ENCODE peak calls at places on chromosome 12, in eight cellular contexts. O is adrenal gland, N is heart left ventricle, C is body of pancreas, A is breast epithelium, H is prostate gland, Q is lower leg skin, Y is IMR-90. I is an unnamed sample.
A peak's percentile ranks its signal among the peaks of the same experiment; 100 is the strongest.

GRCh38 chr12:95437565-95437964 is 36.4 kb upstream of the METAP2 start:
- DNase-seq in O (no peak), N (no peak), C (no peak), A (no peak), H (no peak), Q (no peak), Y (no peak), I (no peak)

GRCh38 chr12:67681145-67681778 is 32.7 kb downstream of the DYRK2 start:
- DNase-seq in O (peak; percentile 30), N (no peak), C (peak; percentile 54), A (no peak), H (no peak), Q (peak; percentile 36), Y (peak; percentile 97), I (no peak)

GRCh38 chr12:47219243-47219642 is 139.5 kb upstream of the AMIGO2 start:
- DNase-seq in O (no peak), N (no peak), C (peak; percentile 31), A (no peak), H (no peak), Q (no peak), Y (peak; percentile 71), I (no peak)

GRCh38 chr12:109732321-109733305 is 19.0 kb downstream of the FAM222A start:
- DNase-seq in O (peak; percentile 10), N (peak; percentile 38), C (peak; percentile 12), A (peak; percentile 19), H (no peak), Q (no peak), Y (no peak), I (peak; percentile 9)

GRCh38 chr12:26648584-26648983 is 184.4 kb downstream of the ITPR2 start:
- DNase-seq in O (no peak), N (no peak), C (no peak), A (no peak), H (no peak), Q (no peak), Y (peak; percentile 95), I (no peak)

GRCh38 chr12:57452181-57452936 is 2.7 kb upstream of the INHBE start:
- DNase-seq in O (no peak), N (peak; percentile 77), C (no peak), A (no peak), H (no peak), Q (no peak), Y (peak; percentile 97), I (no peak)

GRCh38 chr12:42326466-42327226 is 679 bp downstream of the PPHLN1 start:
- DNase-seq in O (no peak), N (no peak), C (no peak), A (no peak), H (no peak), Q (no peak), Y (peak; percentile 27), I (no peak)

GRCh38 chr12:13340149-13340548 is 143.6 kb downstream of the EMP1 start:
- DNase-seq in O (no peak), N (no peak), C (no peak), A (no peak), H (no peak), Q (no peak), Y (no peak), I (no peak)

GRCh38 chr12:131929530-131930456 is 717 bp downstream of the PUS1 start:
- DNase-seq in O (no peak), N (no peak), C (peak; percentile 27), A (no peak), H (no peak), Q (no peak), Y (peak; percentile 10), I (peak; percentile 89)
- TF ChIP-seq POLR2A in O (no peak), N (no peak), C (no peak), A (no peak), H (no peak), Q (no peak), Y (no peak), I (no peak)

GRCh38 chr12:30753233-30753632 is 1.5 kb downstream of the CAPRIN2 start:
- DNase-seq in O (no peak), N (no peak), C (no peak), A (no peak), H (no peak), Q (no peak), Y (peak; percentile 39), I (no peak)

GRCh38 chr12:30755395-30755762 is 628 bp upstream of the CAPRIN2 start:
- DNase-seq in O (no peak), N (no peak), C (no peak), A (no peak), H (no peak), Q (no peak), Y (no peak), I (no peak)

GRCh38 chr12:30753761-30754382 is 879 bp downstream of the CAPRIN2 start:
- DNase-seq in O (no peak), N (no peak), C (no peak), A (no peak), H (no peak), Q (peak; percentile 19), Y (peak; percentile 32), I (peak; percentile 21)

GRCh38 chr12:30754750-30755394 is at the start of gene CAPRIN2:
- DNase-seq in O (peak; percentile 95), N (peak; percentile 99), C (peak; percentile 96), A (peak; percentile 92), H (peak; percentile 94), Q (peak; percentile 92), Y (peak; percentile 93), I (peak; percentile 98)

DNA sequence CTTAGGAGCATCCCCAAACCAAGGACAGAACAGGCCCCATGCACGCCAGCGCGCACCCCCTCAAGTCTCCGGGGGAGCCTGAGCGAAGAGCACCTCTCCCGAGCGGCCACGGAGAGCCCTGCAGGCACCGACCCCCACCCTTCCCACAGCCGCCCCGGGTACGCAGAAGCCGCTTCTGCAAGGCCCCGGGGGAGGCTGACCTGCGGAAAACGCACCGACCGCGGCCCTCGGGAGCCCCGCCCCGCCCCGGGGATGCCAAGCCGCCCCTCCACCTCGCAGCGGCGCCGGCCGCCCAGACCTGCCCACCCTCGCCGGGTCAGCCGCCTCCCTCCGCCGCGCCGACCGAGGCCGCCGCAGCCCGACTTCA is 385 bp downstream of the CAPRIN2 start:
- DNase-seq in O (no peak), N (no peak), C (no peak), A (no peak), H (no peak), Q (no peak), Y (no peak), I (no peak)
- H3K4me3 ChIP-seq in O (peak overlapping the region; percentile 40), N (peak overlapping the region; percentile 82), C (peak overlapping the region; percentile 65), A (peak overlapping the region; percentile 83), H (peak overlapping the region; percentile 93), Q (peak overlapping the region; percentile 85), Y (peak overlapping the region; percentile 86), I (peak overlapping the region; percentile 74)

DNA sequence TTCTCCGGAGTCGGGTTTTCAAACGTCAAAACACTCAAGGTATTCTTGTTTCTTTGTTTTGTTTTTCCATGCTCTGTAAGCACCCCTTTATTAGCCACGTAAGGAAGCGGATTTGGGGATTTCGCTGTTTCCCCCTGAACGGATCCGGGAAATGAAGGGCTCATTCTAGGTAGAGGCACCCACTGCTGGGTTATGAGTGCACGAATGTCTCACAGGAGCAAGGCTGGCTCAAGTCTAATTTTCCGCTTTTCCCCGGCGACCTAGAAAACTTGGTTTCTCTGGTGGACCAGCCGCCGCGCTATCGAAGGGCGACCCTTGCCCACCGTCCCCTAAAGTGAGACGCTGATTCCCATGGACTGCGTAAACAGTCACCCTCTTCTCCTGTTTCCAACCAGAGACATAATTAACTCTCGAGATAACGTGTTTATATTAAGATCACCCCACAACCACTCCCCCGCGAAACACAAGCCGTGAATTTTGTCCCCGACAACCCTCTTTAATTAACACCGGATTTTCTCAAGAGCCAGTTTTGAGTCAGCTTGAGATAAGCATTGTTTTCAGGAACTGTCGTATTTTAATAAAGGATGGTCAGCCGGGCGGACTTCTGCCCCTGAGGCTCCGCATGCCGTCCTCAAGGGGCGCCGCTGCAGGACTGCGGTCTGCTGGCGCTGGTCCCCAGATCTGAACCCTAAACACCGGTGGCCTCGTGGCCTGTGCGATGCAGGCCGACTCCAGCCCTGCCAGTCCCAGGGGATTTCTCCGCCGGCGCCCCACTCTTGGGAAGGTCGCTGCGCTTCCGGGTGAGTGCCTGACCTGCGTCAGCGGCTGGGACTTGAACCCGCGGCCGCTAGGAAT is 523 bp upstream of the ABCC9 start:
- DNase-seq in O (peak; percentile 51), N (peak; percentile 82), C (peak; percentile 66), A (no peak), H (no peak), Q (peak; percentile 18), Y (peak; percentile 26), I (peak; percentile 86)
- TF ChIP-seq CTCF in O (peak; percentile 40), N (peak; percentile 51), C (peak; percentile 64), A (no peak), H (no peak), Q (no peak), Y (peak; percentile 42), I (no peak)

GRCh38 chr12:117538926-117539325 is 177.5 kb upstream of the NOS1 start:
- DNase-seq in O (no peak), N (no peak), C (no peak), A (no peak), H (no peak), Q (no peak), Y (no peak), I (no peak)

GRCh38 chr12:117528538-117528937 is 167.1 kb upstream of the NOS1 start:
- DNase-seq in O (no peak), N (no peak), C (no peak), A (no peak), H (no peak), Q (no peak), Y (no peak), I (no peak)

GRCh38 chr12:117530796-117531195 is 169.4 kb upstream of the NOS1 start:
- DNase-seq in O (no peak), N (no peak), C (no peak), A (no peak), H (no peak), Q (no peak), Y (no peak), I (peak; percentile 56)

GRCh38 chr12:117538032-117538690 is 176.7 kb upstream of the NOS1 start:
- DNase-seq in O (peak; percentile 48), N (no peak), C (no peak), A (no peak), H (no peak), Q (no peak), Y (no peak), I (no peak)

GRCh38 chr12:117533687-117534086 is 172.3 kb upstream of the NOS1 start:
- DNase-seq in O (no peak), N (no peak), C (no peak), A (no peak), H (no peak), Q (no peak), Y (no peak), I (peak; percentile 42)
- TF ChIP-seq POLR2A in O (no peak), N (no peak), C (no peak), A (no peak), H (no peak), Q (no peak), Y (no peak), I (no peak)

GRCh38 chr12:31353730-31354708 is 28.1 kb upstream of the SINHCAF start:
- DNase-seq in O (no peak), N (no peak), C (no peak), A (no peak), H (peak; percentile 23), Q (no peak), Y (no peak), I (no peak)
- H3K4me3 ChIP-seq in O (no peak overlapping the region), N (no peak overlapping the region), C (no peak overlapping the region), A (no peak overlapping the region), H (no peak overlapping the region), Q (no peak overlapping the region), Y (no peak overlapping the region), I (no peak overlapping the region)